ENCODE peak calls at places on chromosomes 13 and 19, in nine cellular contexts. K is stomach, A is suprapubic skin, E is HCT116, X is H1, V is transverse colon, Z is endothelial cell of umbilical vein, M is upper lobe of left lung, W is GM23338. O is an unnamed sample. For H3K4me1, the result is how much of the 10 kb centered on the place peaks cover.

GRCh38 chr13:105527127-105527526 is 1008.3 kb downstream of the EFNB2 start:
- DNase-seq in A (no peak), W (no peak), X (no peak), E (no peak), K (no peak), V (no peak), M (no peak), Z (no peak), O (no peak)

GRCh38 chr13:103315701-103316100 is 249.5 kb upstream of the SLC10A2 start:
- DNase-seq in A (no peak), X (no peak), V (no peak), M (no peak), W (no peak), E (no peak), K (no peak), Z (no peak), O (no peak)

GRCh38 chr13:34155931-34156607 is 338.1 kb downstream of the RFC3 start:
- DNase-seq in Z (peak), E (peak), A (no peak), V (no peak), X (no peak), K (no peak), W (no peak), M (no peak), O (no peak)

GRCh38 chr19:28468701-28469459 is 744.1 kb downstream of the UQCRFS1 start:
- DNase-seq in Z (no peak), K (no peak), W (peak), X (no peak), E (no peak), V (peak), M (peak), A (no peak), O (no peak)

GRCh38 chr19:41416194-41416674 is 10.9 kb downstream of the B3GNT8 start:
- DNase-seq in K (no peak), Z (no peak), V (peak), W (no peak), M (peak), X (no peak), A (no peak), E (no peak), O (no peak)

GRCh38 chr13:32660227-32660626 is 74.0 kb downstream of the PDS5B start:
- DNase-seq in K (peak), W (no peak), E (no peak), M (no peak), A (no peak), X (no peak), Z (no peak), V (no peak), O (no peak)

GRCh38 chr13:20130652-20131051 is 30.2 kb downstream of the GJA3 start:
- DNase-seq in W (no peak), Z (no peak), V (no peak), K (no peak), M (no peak), X (no peak), E (no peak), A (no peak), O (no peak)

GRCh38 chr13:26061947-26062346 is 10.1 kb upstream of the SHISA2 start:
- DNase-seq in X (no peak), K (no peak), E (no peak), W (no peak), Z (peak), M (no peak), V (no peak), A (no peak), O (no peak)

GRCh38 chr13:50691176-50691681 is 152.3 kb downstream of the DLEU7 start:
- DNase-seq in Z (peak), W (no peak), M (no peak), A (no peak), E (no peak), V (no peak), K (no peak), X (no peak), O (no peak)

GRCh38 chr19:42412223-42412622 is 15.0 kb downstream of the LIPE start:
- DNase-seq in V (peak), X (no peak), W (peak), E (no peak), M (no peak), A (no peak), K (no peak), Z (no peak), O (no peak)

GRCh38 chr19:30326076-30326710 is 46.0 kb upstream of the ZNF536 start:
- DNase-seq in X (no peak), Z (no peak), K (no peak), E (no peak), V (no peak), W (no peak), A (peak), M (no peak), O (no peak)

GRCh38 chr13:44404261-44405139 is 30.9 kb downstream of the SERP2 start:
- DNase-seq in W (peak), V (peak), A (no peak), K (peak), M (no peak), X (no peak), E (no peak), Z (no peak), O (peak)

GRCh38 chr13:30580852-30581502 is 36.7 kb upstream of the USPL1 start:
- DNase-seq in W (no peak), M (no peak), K (no peak), E (no peak), V (no peak), X (no peak), Z (no peak), A (no peak), O (no peak)

GRCh38 chr13:113595131-113595530 is 10.6 kb downstream of the TFDP1 start:
- DNase-seq in M (no peak), A (peak), K (peak), E (no peak), Z (no peak), V (peak), W (no peak), X (peak), O (peak)

GRCh38 chr13:105569816-105570215 is 965.6 kb downstream of the EFNB2 start:
- DNase-seq in W (no peak), V (no peak), Z (no peak), K (no peak), M (no peak), E (no peak), X (no peak), A (no peak), O (no peak)

GRCh38 chr13:95710313-95710712 is 33.4 kb downstream of the DNAJC3 start:
- DNase-seq in W (no peak), Z (peak), X (no peak), M (no peak), A (no peak), E (no peak), V (no peak), K (no peak), O (no peak)

GRCh38 chr19:39199025-39199424 is 2.3 kb downstream of the NCCRP1 start:
- DNase-seq in V (no peak), X (no peak), K (peak), W (no peak), E (no peak), M (no peak), Z (peak), A (no peak), O (no peak)

GRCh38 chr13:39040206-39040605 is 1.9 kb downstream of the NHLRC3 start:
- DNase-seq in A (no peak), Z (no peak), E (no peak), X (no peak), V (no peak), W (no peak), M (no peak), K (no peak), O (no peak)

GRCh38 chr19:49064768-49065611 is at the start of gene NTF4:
- DNase-seq in K (peak), X (peak), Z (no peak), A (no peak), E (no peak), M (peak), V (no peak), W (peak), O (no peak)

GRCh38 chr19:4069331-4069959 is 2.7 kb upstream of the ZBTB7A start:
- DNase-seq in M (peak), Z (no peak), X (no peak), A (no peak), K (no peak), W (peak), V (peak), E (no peak), O (no peak)

GRCh38 chr13:63327584-63327983 is 1911.9 kb upstream of the PCDH20 start:
- DNase-seq in Z (no peak), A (no peak), W (no peak), M (no peak), K (no peak), E (no peak), X (no peak), V (no peak), O (no peak)

GRCh38 chr13:32045537-32045936 is 14.0 kb downstream of the FRY start:
- DNase-seq in A (no peak), W (no peak), X (no peak), V (no peak), K (no peak), Z (no peak), E (no peak), M (no peak), O (no peak)

GRCh38 chr19:50273821-50274220 is 55.4 kb downstream of the KCNC3 start:
- DNase-seq in X (no peak), V (no peak), K (no peak), Z (no peak), A (no peak), W (no peak), E (no peak), M (no peak), O (no peak)

GRCh38 chr19:42105358-42105757 is 26.9 kb downstream of the POU2F2 start:
- DNase-seq in M (no peak), W (no peak), Z (no peak), V (no peak), K (no peak), E (no peak), A (no peak), X (no peak), O (no peak)

GRCh38 chr13:77339408-77339807 is 12.5 kb upstream of the MYCBP2 start:
- DNase-seq in A (no peak), M (no peak), X (no peak), K (no peak), E (no peak), V (no peak), Z (no peak), W (no peak), O (no peak)

GRCh38 chr19:5542665-5543064 is 25.1 kb downstream of the TINCR start:
- DNase-seq in X (no peak), W (peak), K (no peak), M (no peak), V (no peak), Z (no peak), E (no peak), A (no peak), O (no peak)

GRCh38 chr19:42370667-42371066 is 19.4 kb downstream of the CNFN start:
- DNase-seq in V (no peak), K (no peak), E (no peak), X (no peak), M (no peak), Z (peak), W (peak), A (no peak), O (no peak)

GRCh38 chr13:21573920-21574712 is 29.9 kb downstream of the MICU2 start:
- DNase-seq in Z (no peak), V (no peak), M (no peak), A (no peak), E (no peak), X (no peak), W (no peak), K (no peak), O (no peak)

GRCh38 chr13:113544071-113544891 is 40.3 kb upstream of the TFDP1 start:
- DNase-seq in M (no peak), X (no peak), A (no peak), Z (no peak), K (no peak), E (no peak), W (no peak), V (no peak), O (no peak)

GRCh38 chr19:33434090-33434885 is 60.8 kb downstream of the CEBPG start:
- DNase-seq in A (no peak), M (no peak), V (no peak), E (no peak), Z (no peak), K (no peak), W (no peak), X (no peak), O (no peak)

GRCh38 chr13:38951525-38952313 is 38.9 kb downstream of the STOML3 start:
- DNase-seq in E (no peak), V (peak), W (no peak), Z (peak), A (no peak), X (no peak), M (no peak), K (peak), O (no peak)

GRCh38 chr13:32178763-32179162 is 136.4 kb downstream of the ZAR1L start:
- DNase-seq in W (no peak), K (no peak), V (no peak), E (no peak), A (no peak), M (peak), Z (no peak), X (no peak), O (no peak)

GRCh38 chr13:112626124-112626523 is 38.2 kb upstream of the TUBGCP3 start:
- DNase-seq in W (no peak), X (no peak), V (no peak), A (no peak), E (no peak), K (no peak), M (no peak), Z (no peak), O (no peak)

GRCh38 chr19:6516018-6516658 is 14.0 kb upstream of the TUBB4A start:
- DNase-seq in K (peak), Z (peak), V (peak), M (peak), W (peak), E (peak), X (peak), A (peak), O (peak)

GRCh38 chr13:93480553-93481106 is 254.0 kb downstream of the GPC6 start:
- DNase-seq in K (no peak), E (no peak), X (no peak), V (no peak), A (no peak), Z (no peak), M (no peak), W (no peak), O (no peak)

GRCh38 chr19:39223703-39224279 is 19.7 kb upstream of the SYCN start:
- DNase-seq in W (peak), V (no peak), E (no peak), Z (peak), A (no peak), K (no peak), M (no peak), X (peak), O (no peak)

GRCh38 chr13:20940083-20940482 is 37.5 kb upstream of the XPO4 start:
- DNase-seq in Z (no peak), E (no peak), V (no peak), X (no peak), K (no peak), W (no peak), A (no peak), M (no peak), O (no peak)

GRCh38 chr13:110301606-110302131 is 5.3 kb downstream of the COL4A1 start:
- DNase-seq in K (no peak), V (no peak), Z (no peak), E (no peak), A (no peak), W (peak), M (no peak), X (no peak), O (no peak)

GRCh38 chr19:13968383-13968935 is 16.1 kb downstream of the DCAF15 start:
- DNase-seq in X (no peak), M (no peak), E (no peak), K (no peak), A (peak), Z (no peak), V (no peak), W (no peak), O (no peak)
- H3K4me3 ChIP-seq in X (no peak), M (no peak), E (no peak), K (no peak), A (no peak), Z (no peak), V (no peak), W (no peak), O (no peak)

GRCh38 chr13:88745013-88745412 is 1073.8 kb downstream of the SLITRK5 start:
- DNase-seq in A (no peak), V (no peak), K (no peak), M (no peak), Z (no peak), W (no peak), E (no peak), X (no peak), O (no peak)
- TF ChIP-seq POLR2AphosphoS5 in A (no peak), V (no peak), K (no peak), M (no peak), Z (no peak), W (no peak), E (no peak), X (no peak), O (no peak)

GRCh38 chr19:38107129-38107528 is 116.9 kb downstream of the DPF1 start:
- DNase-seq in W (no peak), E (no peak), A (no peak), V (no peak), K (no peak), Z (no peak), X (no peak), M (no peak), O (no peak)
- H3K4me1 ChIP-seq in W (under half), E (under half), A (under half), V (under half), K (under half), Z (under half), X (under half), M (under half), O (under half)

GRCh38 chr13:42275098-42275471 is 3.1 kb downstream of the AKAP11 start:
- DNase-seq in V (no peak), W (no peak), E (no peak), A (no peak), K (no peak), Z (no peak), X (no peak), M (no peak), O (no peak)

GRCh38 chr13:42276683-42277082 is 4.7 kb downstream of the AKAP11 start:
- DNase-seq in E (no peak), Z (no peak), W (no peak), M (no peak), A (no peak), X (no peak), V (no peak), K (no peak), O (no peak)

GRCh38 chr13:42272776-42273175 is 824 bp downstream of the AKAP11 start:
- DNase-seq in Z (no peak), X (no peak), M (no peak), W (no peak), A (no peak), K (no peak), V (no peak), E (no peak), O (no peak)

GRCh38 chr13:42275506-42275905 is 3.6 kb downstream of the AKAP11 start:
- DNase-seq in X (no peak), M (no peak), A (no peak), E (no peak), W (no peak), K (no peak), V (no peak), Z (no peak), O (no peak)

GRCh38 chr13:42274386-42275097 is 2.6 kb downstream of the AKAP11 start:
- DNase-seq in K (no peak), W (no peak), E (no peak), M (no peak), X (no peak), Z (no peak), V (no peak), A (no peak), O (no peak)
- H3K4me3 ChIP-seq in K (no peak), W (no peak), E (no peak), M (no peak), X (no peak), Z (no peak), V (no peak), A (no peak), O (no peak)

GRCh38 chr13:111385182-111385857 is 64.9 kb downstream of the TEX29 start:
- DNase-seq in X (no peak), M (peak), Z (no peak), E (no peak), K (peak), V (no peak), W (no peak), A (no peak), O (no peak)
- TF ChIP-seq POLR2AphosphoS5 in X (no peak), M (no peak), Z (no peak), E (no peak), K (no peak), V (no peak), W (no peak), A (no peak), O (no peak)

GRCh38 chr19:1253514-1254080 is 5.2 kb downstream of the MIDN start:
- DNase-seq in M (peak), W (no peak), X (no peak), E (no peak), Z (no peak), V (peak), A (peak), K (no peak), O (no peak)
- H3K4me1 ChIP-seq in M (half or more), W (under half), X (under half), E (half or more), Z (under half), V (under half), A (half or more), K (half or more), O (under half)